ENCODE peak calls at places on chromosomes 12 and 14, in eight cellular contexts. K is amniotic stem cell; D is EH; C is ACHN; Z is cardiac septum; E is activated CD4-positive, alpha-beta T cell treated with anti-CD3 and anti-CD28 coated beads, Interleukin-2, amount 50 U/mL, for 24 hours; O is right cardiac atrium; J is GM04503. Y is an unnamed sample.

GRCh38 chr12:103841690-103842584 is 903 bp upstream of the NT5DC3 start:
- DNase-seq in K (peak), D (peak), C (peak), Z (no peak), E (no peak), O (peak), J (peak), Y (peak)

GRCh38 chr12:12365442-12365802 is 8.5 kb downstream of the BORCS5 start:
- DNase-seq in K (no peak), D (no peak), C (no peak), Z (no peak), E (no peak), O (no peak), J (no peak), Y (no peak)

GRCh38 chr12:51028811-51029146 is 2.6 kb upstream of the SLC11A2 start:
- DNase-seq in K (no peak), D (peak), C (no peak), Z (no peak), E (no peak), O (no peak), J (no peak), Y (peak)

GRCh38 chr14:20836668-20837338 is 34.2 kb upstream of the RNASE1 start:
- DNase-seq in K (no peak), D (peak), C (peak), Z (no peak), E (no peak), O (no peak), J (no peak), Y (peak)

GRCh38 chr14:105532735-105533141 is 6.4 kb downstream of the TMEM121 start:
- DNase-seq in K (no peak), D (peak), C (no peak), Z (no peak), E (no peak), O (no peak), J (no peak), Y (peak)

GRCh38 chr14:103724116-103724515 is 8.5 kb downstream of the ZFYVE21 start:
- DNase-seq in K (no peak), D (no peak), C (no peak), Z (peak), E (no peak), O (peak), J (no peak), Y (no peak)

GRCh38 chr12:106064622-106065021 is 74.1 kb downstream of the NUAK1 start:
- DNase-seq in K (no peak), D (no peak), C (no peak), Z (no peak), E (no peak), O (no peak), J (no peak), Y (no peak)

GRCh38 chr14:34781242-34781641 is 66.8 kb upstream of the CFL2 start:
- DNase-seq in K (peak), D (peak), C (no peak), Z (no peak), E (no peak), O (no peak), J (peak), Y (no peak)

GRCh38 chr14:52678591-52678990 is 16.8 kb downstream of the ERO1A start:
- DNase-seq in K (no peak), D (no peak), C (peak), Z (no peak), E (no peak), O (no peak), J (no peak), Y (no peak)

GRCh38 chr12:64473176-64473575 is 21.3 kb downstream of the TBK1 start:
- DNase-seq in K (no peak), D (no peak), C (no peak), Z (no peak), E (no peak), O (no peak), J (no peak), Y (no peak)

GRCh38 chr12:14961466-14962155 is at the start of gene ARHGDIB:
- DNase-seq in K (no peak), D (peak), C (no peak), Z (no peak), E (no peak), O (peak), J (no peak), Y (no peak)

GRCh38 chr12:70660620-70661219 is 23.5 kb upstream of the PTPRB start:
- DNase-seq in K (no peak), D (peak), C (peak), Z (no peak), E (no peak), O (no peak), J (peak), Y (peak)

GRCh38 chr12:15644700-15645099 is 144.5 kb downstream of the EPS8 start:
- DNase-seq in K (no peak), D (peak), C (no peak), Z (no peak), E (no peak), O (no peak), J (no peak), Y (no peak)

GRCh38 chr12:74285773-74286172 is 251.9 kb upstream of the ATXN7L3B start:
- DNase-seq in K (no peak), D (no peak), C (no peak), Z (no peak), E (no peak), O (no peak), J (no peak), Y (no peak)

GRCh38 chr12:108605690-108606406 is 8.0 kb upstream of the TMEM119 start:
- DNase-seq in K (no peak), D (no peak), C (no peak), Z (no peak), E (no peak), O (no peak), J (no peak), Y (no peak)

GRCh38 chr14:75489480-75489837 is 32.8 kb upstream of the BATF start:
- DNase-seq in K (no peak), D (no peak), C (no peak), Z (no peak), E (no peak), O (no peak), J (no peak), Y (no peak)

GRCh38 chr12:991350-992278 is 591 bp downstream of the ERC1 start:
- DNase-seq in K (no peak), D (no peak), C (peak), Z (no peak), E (no peak), O (no peak), J (no peak), Y (peak)

GRCh38 chr12:32053881-32054624 is 52.6 kb upstream of the BICD1 start:
- DNase-seq in K (no peak), D (peak), C (no peak), Z (no peak), E (no peak), O (no peak), J (no peak), Y (peak)

GRCh38 chr14:50082784-50083466 is 33.4 kb downstream of the VCPKMT start:
- DNase-seq in K (no peak), D (no peak), C (no peak), Z (no peak), E (peak), O (no peak), J (no peak), Y (no peak)

GRCh38 chr14:81256289-81256960 is 35.7 kb upstream of the GTF2A1 start:
- DNase-seq in K (no peak), D (no peak), C (no peak), Z (no peak), E (no peak), O (no peak), J (no peak), Y (no peak)

GRCh38 chr14:72699852-72700257 is 194.0 kb downstream of the DPF3 start:
- DNase-seq in K (peak), D (peak), C (no peak), Z (peak), E (no peak), O (no peak), J (peak), Y (no peak)

GRCh38 chr12:66665416-66665815 is 13.5 kb downstream of the GRIP1 start:
- DNase-seq in K (no peak), D (peak), C (no peak), Z (no peak), E (no peak), O (no peak), J (no peak), Y (no peak)

Y was measured in hepatocyte.